ENCODE peak calls at places on chromosomes 4 and X, in seven cellular contexts. One of them, this sample, is unnamed. For H3K9me3, the result is how much of the 10 kb centered on the place peaks cover.

GRCh38 chrX:13469963-13470679 is 99.3 kb upstream of the EGFL6 start:
- DNase-seq in Peyer's patch: no peak
- DNase-seq in body of pancreas: no peak
- DNase-seq in ovary: no peak
- DNase-seq in astrocyte: peak
- DNase-seq in gastrocnemius medialis: no peak
- DNase-seq in upper lobe of right lung: no peak
- DNase-seq in this sample: no peak

GRCh38 chrX:113954297-113954696 is 629.6 kb upstream of the HTR2C start:
- DNase-seq in Peyer's patch: no peak
- DNase-seq in body of pancreas: no peak
- DNase-seq in ovary: no peak
- DNase-seq in astrocyte: no peak
- DNase-seq in gastrocnemius medialis: no peak
- DNase-seq in upper lobe of right lung: no peak
- DNase-seq in this sample: no peak

GRCh38 chr4:183797041-183797444 is 108.1 kb upstream of the STOX2 start:
- DNase-seq in Peyer's patch: no peak
- DNase-seq in body of pancreas: peak
- DNase-seq in ovary: no peak
- DNase-seq in astrocyte: no peak
- DNase-seq in gastrocnemius medialis: no peak
- DNase-seq in upper lobe of right lung: peak
- DNase-seq in this sample: no peak

GRCh38 chr4:169659736-169660670 is 39.6 kb downstream of the CLCN3 start:
- DNase-seq in Peyer's patch: peak
- DNase-seq in body of pancreas: peak
- DNase-seq in ovary: peak
- DNase-seq in astrocyte: peak
- DNase-seq in gastrocnemius medialis: peak
- DNase-seq in upper lobe of right lung: no peak
- DNase-seq in this sample: peak

GRCh38 chrX:49106930-49107329 is 16.6 kb downstream of the GPKOW start:
- DNase-seq in Peyer's patch: no peak
- DNase-seq in body of pancreas: peak
- DNase-seq in ovary: no peak
- DNase-seq in astrocyte: peak
- DNase-seq in gastrocnemius medialis: peak
- DNase-seq in upper lobe of right lung: no peak
- DNase-seq in this sample: no peak

GRCh38 chr4:88177981-88178632 is 19.7 kb upstream of the ABCG2 start:
- DNase-seq in Peyer's patch: peak
- DNase-seq in body of pancreas: no peak
- DNase-seq in ovary: no peak
- DNase-seq in astrocyte: peak
- DNase-seq in gastrocnemius medialis: no peak
- DNase-seq in upper lobe of right lung: no peak
- DNase-seq in this sample: no peak

GRCh38 chr4:164169591-164169990 is 584.3 kb upstream of the SMIM31 start:
- DNase-seq in Peyer's patch: no peak
- DNase-seq in body of pancreas: no peak
- DNase-seq in ovary: no peak
- DNase-seq in astrocyte: peak
- DNase-seq in gastrocnemius medialis: no peak
- DNase-seq in upper lobe of right lung: no peak
- DNase-seq in this sample: no peak

GRCh38 chr4:41214158-41215146 is at the start of gene APBB2:
- DNase-seq in Peyer's patch: peak
- DNase-seq in body of pancreas: peak
- DNase-seq in ovary: peak
- DNase-seq in astrocyte: peak
- DNase-seq in gastrocnemius medialis: peak
- DNase-seq in upper lobe of right lung: peak
- DNase-seq in this sample: peak

GRCh38 chrX:96576358-96576757 is 108.3 kb upstream of the DIAPH2 start:
- DNase-seq in Peyer's patch: no peak
- DNase-seq in body of pancreas: no peak
- DNase-seq in ovary: no peak
- DNase-seq in astrocyte: no peak
- DNase-seq in gastrocnemius medialis: no peak
- DNase-seq in upper lobe of right lung: no peak
- DNase-seq in this sample: no peak

GRCh38 chr4:26140150-26140898 is 180.5 kb upstream of the RBPJ start:
- DNase-seq in Peyer's patch: no peak
- DNase-seq in body of pancreas: no peak
- DNase-seq in ovary: no peak
- DNase-seq in astrocyte: peak
- DNase-seq in gastrocnemius medialis: peak
- DNase-seq in upper lobe of right lung: no peak
- DNase-seq in this sample: peak

DNA sequence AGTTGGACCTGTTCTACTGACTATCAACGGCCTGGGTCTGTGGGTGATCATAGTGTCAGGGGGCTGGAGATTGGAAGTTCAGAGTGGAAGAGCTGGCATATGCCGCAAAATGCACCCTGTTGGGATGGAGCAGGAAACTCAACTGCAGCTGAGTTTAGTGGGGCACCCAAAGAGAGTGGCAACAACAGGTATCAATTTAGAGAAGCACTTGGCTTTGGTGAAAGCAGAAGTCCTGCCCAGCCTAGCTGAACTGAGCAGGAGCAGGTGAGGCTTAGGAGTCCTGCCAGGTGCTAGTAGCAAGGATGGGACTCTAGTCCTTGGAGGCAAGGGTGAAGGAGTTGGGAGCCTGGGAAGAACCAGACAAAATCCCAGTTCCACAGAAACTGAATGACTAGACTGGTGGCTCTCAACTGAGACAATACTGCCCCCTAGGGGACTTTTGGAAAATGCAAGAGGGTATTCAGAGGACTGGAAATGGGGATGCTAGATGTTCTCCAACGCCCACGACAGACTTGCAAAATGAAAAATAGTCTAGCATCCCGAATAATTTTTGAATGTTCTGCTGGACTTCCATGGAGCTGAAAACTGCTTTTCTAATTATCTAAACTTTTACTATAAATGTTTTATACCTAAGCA is 49.4 kb downstream of the RTL9 start:
- DNase-seq in Peyer's patch: peak
- DNase-seq in body of pancreas: peak
- DNase-seq in ovary: no peak
- DNase-seq in astrocyte: no peak
- DNase-seq in gastrocnemius medialis: no peak
- DNase-seq in upper lobe of right lung: no peak
- DNase-seq in this sample: peak
- TF ChIP-seq CTCF in Peyer's patch: peak
- TF ChIP-seq CTCF in body of pancreas: peak
- TF ChIP-seq CTCF in ovary: peak
- TF ChIP-seq CTCF in astrocyte: peak
- TF ChIP-seq CTCF in gastrocnemius medialis: peak
- TF ChIP-seq CTCF in upper lobe of right lung: peak
- TF ChIP-seq CTCF in this sample: peak

GRCh38 chr4:89800012-89800516 is 36.9 kb downstream of the SNCA start:
- DNase-seq in Peyer's patch: no peak
- DNase-seq in body of pancreas: no peak
- DNase-seq in ovary: no peak
- DNase-seq in astrocyte: peak
- DNase-seq in gastrocnemius medialis: no peak
- DNase-seq in upper lobe of right lung: no peak
- DNase-seq in this sample: no peak
- H3K27ac ChIP-seq in Peyer's patch: no peak
- H3K27ac ChIP-seq in body of pancreas: no peak
- H3K27ac ChIP-seq in ovary: no peak
- H3K27ac ChIP-seq in astrocyte: peak
- H3K27ac ChIP-seq in gastrocnemius medialis: no peak
- H3K27ac ChIP-seq in upper lobe of right lung: no peak
- H3K27ac ChIP-seq in this sample: no peak

GRCh38 chr4:179116011-179116410 is 1673.8 kb upstream of the AGA start:
- DNase-seq in Peyer's patch: no peak
- DNase-seq in body of pancreas: no peak
- DNase-seq in ovary: no peak
- DNase-seq in astrocyte: peak
- DNase-seq in gastrocnemius medialis: no peak
- DNase-seq in upper lobe of right lung: no peak
- DNase-seq in this sample: no peak
- H3K9me3 ChIP-seq in Peyer's patch: under half
- H3K9me3 ChIP-seq in body of pancreas: under half
- H3K9me3 ChIP-seq in ovary: under half
- H3K9me3 ChIP-seq in astrocyte: under half
- H3K9me3 ChIP-seq in gastrocnemius medialis: under half
- H3K9me3 ChIP-seq in upper lobe of right lung: under half
- H3K9me3 ChIP-seq in this sample: under half

DNA sequence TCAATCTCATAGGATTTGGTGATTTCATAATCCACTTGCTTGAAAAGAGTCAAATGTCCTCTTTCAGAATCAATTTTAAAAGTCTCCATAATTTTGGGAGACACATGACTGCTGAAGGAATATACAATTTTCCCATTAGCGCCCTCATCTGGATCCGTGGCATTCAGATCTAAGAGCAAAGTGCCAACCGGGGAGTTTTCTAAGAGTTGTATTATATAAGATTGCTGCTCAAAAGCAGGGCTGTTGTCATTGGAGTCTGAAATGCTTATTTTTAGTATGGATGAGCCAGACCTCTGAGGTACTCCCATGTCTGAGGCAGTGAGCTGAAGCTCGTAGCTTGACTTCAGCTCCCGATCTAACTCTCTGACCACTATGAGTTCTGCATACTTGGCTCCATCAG is 1.2 kb downstream of the PCDH18 start:
- DNase-seq in Peyer's patch: no peak
- DNase-seq in body of pancreas: no peak
- DNase-seq in ovary: peak
- DNase-seq in astrocyte: no peak
- DNase-seq in gastrocnemius medialis: no peak
- DNase-seq in upper lobe of right lung: no peak
- DNase-seq in this sample: peak
- TF ChIP-seq CTCF in Peyer's patch: no peak
- TF ChIP-seq CTCF in body of pancreas: no peak
- TF ChIP-seq CTCF in ovary: no peak
- TF ChIP-seq CTCF in astrocyte: peak
- TF ChIP-seq CTCF in gastrocnemius medialis: no peak
- TF ChIP-seq CTCF in upper lobe of right lung: peak
- TF ChIP-seq CTCF in this sample: peak

GRCh38 chr4:108622828-108623227 is 2.5 kb downstream of the RPL34 start:
- DNase-seq in Peyer's patch: no peak
- DNase-seq in body of pancreas: no peak
- DNase-seq in ovary: no peak
- DNase-seq in astrocyte: no peak
- DNase-seq in gastrocnemius medialis: no peak
- DNase-seq in upper lobe of right lung: no peak
- DNase-seq in this sample: no peak
- H3K27ac ChIP-seq in Peyer's patch: no peak
- H3K27ac ChIP-seq in body of pancreas: peak
- H3K27ac ChIP-seq in ovary: no peak
- H3K27ac ChIP-seq in astrocyte: no peak
- H3K27ac ChIP-seq in gastrocnemius medialis: no peak
- H3K27ac ChIP-seq in upper lobe of right lung: no peak
- H3K27ac ChIP-seq in this sample: no peak

This sample was measured in uterus.